ENCODE peak calls at places on chromosomes 2 and 18, in nine cellular contexts. One of them, this sample, is unnamed.

GRCh38 chr2:133674433-133675331 is 106.4 kb upstream of the NCKAP5 start:
- DNase-seq in sigmoid colon: peak
- DNase-seq in K562: no peak
- DNase-seq in HepG2: peak
- DNase-seq in transverse colon: peak
- DNase-seq in GM12878: no peak
- DNase-seq in stomach: peak
- DNase-seq in upper lobe of left lung: peak
- DNase-seq in SK-N-SH: no peak
- DNase-seq in this sample: peak

GRCh38 chr2:157839162-157839801 is 36.8 kb downstream of the ACVR1 start:
- DNase-seq in sigmoid colon: no peak
- DNase-seq in K562: peak
- DNase-seq in HepG2: peak
- DNase-seq in transverse colon: no peak
- DNase-seq in GM12878: no peak
- DNase-seq in stomach: no peak
- DNase-seq in upper lobe of left lung: no peak
- DNase-seq in SK-N-SH: peak
- DNase-seq in this sample: peak

GRCh38 chr2:109285244-109285651 is 156.2 kb downstream of the SH3RF3 start:
- DNase-seq in sigmoid colon: peak
- DNase-seq in K562: no peak
- DNase-seq in HepG2: no peak
- DNase-seq in transverse colon: no peak
- DNase-seq in GM12878: no peak
- DNase-seq in stomach: no peak
- DNase-seq in upper lobe of left lung: no peak
- DNase-seq in SK-N-SH: no peak
- DNase-seq in this sample: no peak

GRCh38 chr2:33616873-33617272 is 17.8 kb upstream of the FAM98A start:
- DNase-seq in sigmoid colon: no peak
- DNase-seq in K562: no peak
- DNase-seq in HepG2: no peak
- DNase-seq in transverse colon: no peak
- DNase-seq in GM12878: peak
- DNase-seq in stomach: no peak
- DNase-seq in upper lobe of left lung: no peak
- DNase-seq in SK-N-SH: no peak
- DNase-seq in this sample: no peak

GRCh38 chr2:231696004-231696367 is 12.3 kb upstream of the PTMA start:
- DNase-seq in sigmoid colon: peak
- DNase-seq in K562: no peak
- DNase-seq in HepG2: no peak
- DNase-seq in transverse colon: no peak
- DNase-seq in GM12878: no peak
- DNase-seq in stomach: no peak
- DNase-seq in upper lobe of left lung: no peak
- DNase-seq in SK-N-SH: no peak
- DNase-seq in this sample: no peak

GRCh38 chr2:108640731-108641130 is 78.6 kb upstream of the RANBP2 start:
- DNase-seq in sigmoid colon: no peak
- DNase-seq in K562: no peak
- DNase-seq in HepG2: no peak
- DNase-seq in transverse colon: no peak
- DNase-seq in GM12878: no peak
- DNase-seq in stomach: no peak
- DNase-seq in upper lobe of left lung: no peak
- DNase-seq in SK-N-SH: peak
- DNase-seq in this sample: no peak

GRCh38 chr18:75923169-75923568 is 495.7 kb upstream of the SMIM21 start:
- DNase-seq in sigmoid colon: peak
- DNase-seq in K562: no peak
- DNase-seq in HepG2: no peak
- DNase-seq in transverse colon: peak
- DNase-seq in GM12878: no peak
- DNase-seq in stomach: no peak
- DNase-seq in upper lobe of left lung: peak
- DNase-seq in SK-N-SH: no peak
- DNase-seq in this sample: no peak

GRCh38 chr18:79552696-79553095 is 126.9 kb upstream of the CTDP1 start:
- DNase-seq in sigmoid colon: no peak
- DNase-seq in K562: no peak
- DNase-seq in HepG2: no peak
- DNase-seq in transverse colon: no peak
- DNase-seq in GM12878: no peak
- DNase-seq in stomach: no peak
- DNase-seq in upper lobe of left lung: no peak
- DNase-seq in SK-N-SH: no peak
- DNase-seq in this sample: no peak

GRCh38 chr2:24497685-24498084 is 6.6 kb downstream of the NCOA1 start:
- DNase-seq in sigmoid colon: no peak
- DNase-seq in K562: no peak
- DNase-seq in HepG2: no peak
- DNase-seq in transverse colon: no peak
- DNase-seq in GM12878: no peak
- DNase-seq in stomach: no peak
- DNase-seq in upper lobe of left lung: no peak
- DNase-seq in SK-N-SH: no peak
- DNase-seq in this sample: no peak

GRCh38 chr2:191666241-191666640 is 11.7 kb upstream of the NABP1 start:
- DNase-seq in sigmoid colon: no peak
- DNase-seq in K562: no peak
- DNase-seq in HepG2: no peak
- DNase-seq in transverse colon: no peak
- DNase-seq in GM12878: no peak
- DNase-seq in stomach: no peak
- DNase-seq in upper lobe of left lung: no peak
- DNase-seq in SK-N-SH: no peak
- DNase-seq in this sample: no peak

GRCh38 chr2:232276084-232276738 is 102.3 kb upstream of the ALPP start:
- DNase-seq in sigmoid colon: peak
- DNase-seq in K562: no peak
- DNase-seq in HepG2: no peak
- DNase-seq in transverse colon: peak
- DNase-seq in GM12878: no peak
- DNase-seq in stomach: no peak
- DNase-seq in upper lobe of left lung: no peak
- DNase-seq in SK-N-SH: no peak
- DNase-seq in this sample: no peak

GRCh38 chr2:9252002-9252357 is 45.4 kb downstream of the ASAP2 start:
- DNase-seq in sigmoid colon: no peak
- DNase-seq in K562: peak
- DNase-seq in HepG2: no peak
- DNase-seq in transverse colon: no peak
- DNase-seq in GM12878: no peak
- DNase-seq in stomach: no peak
- DNase-seq in upper lobe of left lung: no peak
- DNase-seq in SK-N-SH: no peak
- DNase-seq in this sample: no peak

GRCh38 chr2:60426341-60426740 is 127.1 kb downstream of the BCL11A start:
- DNase-seq in sigmoid colon: no peak
- DNase-seq in K562: no peak
- DNase-seq in HepG2: no peak
- DNase-seq in transverse colon: no peak
- DNase-seq in GM12878: no peak
- DNase-seq in stomach: no peak
- DNase-seq in upper lobe of left lung: no peak
- DNase-seq in SK-N-SH: no peak
- DNase-seq in this sample: no peak

GRCh38 chr2:222013889-222014288 is 284.9 kb downstream of the PAX3 start:
- DNase-seq in sigmoid colon: no peak
- DNase-seq in K562: no peak
- DNase-seq in HepG2: no peak
- DNase-seq in transverse colon: no peak
- DNase-seq in GM12878: no peak
- DNase-seq in stomach: no peak
- DNase-seq in upper lobe of left lung: no peak
- DNase-seq in SK-N-SH: no peak
- DNase-seq in this sample: no peak

DNA sequence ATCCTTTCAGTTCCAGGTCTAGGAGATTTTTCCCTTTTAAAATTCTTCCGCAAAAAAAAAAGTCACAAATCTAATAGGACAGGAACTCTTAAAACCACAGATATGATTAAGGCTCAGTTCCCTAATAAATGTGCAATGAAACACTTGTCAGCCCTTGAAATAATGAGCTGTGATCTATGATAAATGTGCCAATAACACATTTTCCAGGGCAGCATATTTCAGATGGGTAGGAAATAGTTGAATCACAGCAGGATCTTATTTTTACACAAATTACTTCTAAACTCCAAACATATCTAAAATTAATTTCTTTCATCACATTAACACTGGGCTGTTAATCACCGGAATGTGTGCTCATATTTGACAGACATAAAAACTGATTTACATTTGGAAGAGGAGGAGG is 281.6 kb downstream of the PAX3 start:
- DNase-seq in sigmoid colon: no peak
- DNase-seq in K562: no peak
- DNase-seq in HepG2: no peak
- DNase-seq in transverse colon: no peak
- DNase-seq in GM12878: no peak
- DNase-seq in stomach: no peak
- DNase-seq in upper lobe of left lung: no peak
- DNase-seq in SK-N-SH: no peak
- DNase-seq in this sample: no peak
- TF ChIP-seq POLR2AphosphoS5 in sigmoid colon: no peak
- TF ChIP-seq POLR2AphosphoS5 in K562: no peak
- TF ChIP-seq POLR2AphosphoS5 in HepG2: no peak
- TF ChIP-seq POLR2AphosphoS5 in transverse colon: no peak
- TF ChIP-seq POLR2AphosphoS5 in GM12878: no peak
- TF ChIP-seq POLR2AphosphoS5 in stomach: no peak
- TF ChIP-seq POLR2AphosphoS5 in upper lobe of left lung: no peak
- TF ChIP-seq POLR2AphosphoS5 in SK-N-SH: no peak
- TF ChIP-seq POLR2AphosphoS5 in this sample: no peak

GRCh38 chr18:494602-494983 is 5.9 kb downstream of the COLEC12 start:
- DNase-seq in sigmoid colon: no peak
- DNase-seq in K562: no peak
- DNase-seq in HepG2: no peak
- DNase-seq in transverse colon: no peak
- DNase-seq in GM12878: no peak
- DNase-seq in stomach: no peak
- DNase-seq in upper lobe of left lung: no peak
- DNase-seq in SK-N-SH: no peak
- DNase-seq in this sample: no peak
- H3K27ac ChIP-seq in sigmoid colon: peak
- H3K27ac ChIP-seq in K562: no peak
- H3K27ac ChIP-seq in HepG2: no peak
- H3K27ac ChIP-seq in transverse colon: no peak
- H3K27ac ChIP-seq in GM12878: no peak
- H3K27ac ChIP-seq in stomach: no peak
- H3K27ac ChIP-seq in upper lobe of left lung: no peak
- H3K27ac ChIP-seq in SK-N-SH: no peak
- H3K27ac ChIP-seq in this sample: no peak

DNA sequence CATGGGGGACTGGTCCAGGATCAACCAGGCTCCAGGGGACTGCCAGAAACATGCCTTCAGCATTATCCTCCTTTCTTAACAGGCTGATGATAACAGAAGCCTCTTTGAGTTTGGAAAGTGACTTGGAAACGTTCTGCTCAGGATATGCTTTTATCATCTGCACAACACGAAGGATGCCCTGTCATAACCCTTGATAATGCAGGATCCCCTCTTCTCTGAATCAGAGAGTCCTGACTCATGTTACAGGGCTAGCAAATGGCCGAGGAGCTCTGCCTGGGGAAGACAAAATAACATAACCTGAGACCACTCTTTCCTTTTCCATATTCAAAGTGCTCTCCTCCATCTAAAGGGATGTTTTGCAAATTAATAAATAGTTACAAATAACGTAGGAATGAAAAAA is 6.7 kb downstream of the SCYGR3 start:
- DNase-seq in sigmoid colon: no peak
- DNase-seq in K562: peak
- DNase-seq in HepG2: no peak
- DNase-seq in transverse colon: no peak
- DNase-seq in GM12878: no peak
- DNase-seq in stomach: no peak
- DNase-seq in upper lobe of left lung: no peak
- DNase-seq in SK-N-SH: no peak
- DNase-seq in this sample: no peak
- TF ChIP-seq EP300 in sigmoid colon: no peak
- TF ChIP-seq EP300 in K562: no peak
- TF ChIP-seq EP300 in HepG2: no peak
- TF ChIP-seq EP300 in transverse colon: no peak
- TF ChIP-seq EP300 in GM12878: no peak
- TF ChIP-seq EP300 in stomach: no peak
- TF ChIP-seq EP300 in upper lobe of left lung: no peak
- TF ChIP-seq EP300 in SK-N-SH: no peak
- TF ChIP-seq EP300 in this sample: no peak

DNA sequence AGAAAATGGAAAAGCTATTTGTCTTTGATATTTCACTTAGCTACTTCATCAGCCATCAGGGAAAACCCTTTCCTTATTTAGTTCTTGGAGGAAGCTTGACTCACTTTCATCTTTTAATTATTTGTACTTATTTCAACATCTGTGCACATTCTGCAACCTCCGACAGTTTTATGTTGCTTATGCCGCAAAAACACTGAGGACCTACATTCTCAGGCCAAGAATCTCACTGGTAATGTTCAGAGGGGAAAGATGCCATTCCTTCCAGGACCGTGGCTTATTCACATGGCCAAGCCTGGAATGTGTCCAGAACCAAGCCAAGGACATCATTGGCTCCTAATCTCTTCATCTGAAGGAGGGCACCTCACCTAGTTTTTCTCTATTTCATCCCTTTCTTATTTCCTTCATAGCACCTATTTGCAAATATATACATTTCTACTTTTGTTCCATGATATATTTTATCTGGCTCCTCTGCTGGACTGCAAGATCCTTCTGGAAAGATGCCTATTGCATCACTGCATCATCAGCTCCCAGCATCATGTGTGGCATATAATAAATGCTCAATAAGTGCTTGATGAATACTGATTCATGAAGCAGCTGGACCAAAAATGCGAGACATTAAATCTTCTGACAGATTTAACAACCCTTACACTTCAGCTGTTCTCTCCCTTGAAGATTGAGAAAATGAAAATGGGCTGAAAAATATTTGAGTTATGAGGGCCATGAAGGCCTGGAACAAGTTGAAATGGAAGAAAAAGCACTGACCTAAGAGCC is 377.1 kb downstream of the TNS1 start:
- DNase-seq in sigmoid colon: no peak
- DNase-seq in K562: no peak
- DNase-seq in HepG2: no peak
- DNase-seq in transverse colon: no peak
- DNase-seq in GM12878: no peak
- DNase-seq in stomach: no peak
- DNase-seq in upper lobe of left lung: no peak
- DNase-seq in SK-N-SH: no peak
- DNase-seq in this sample: no peak
- TF ChIP-seq POLR2AphosphoS5 in sigmoid colon: peak
- TF ChIP-seq POLR2AphosphoS5 in K562: no peak
- TF ChIP-seq POLR2AphosphoS5 in HepG2: no peak
- TF ChIP-seq POLR2AphosphoS5 in transverse colon: peak
- TF ChIP-seq POLR2AphosphoS5 in GM12878: no peak
- TF ChIP-seq POLR2AphosphoS5 in stomach: peak
- TF ChIP-seq POLR2AphosphoS5 in upper lobe of left lung: no peak
- TF ChIP-seq POLR2AphosphoS5 in SK-N-SH: no peak
- TF ChIP-seq POLR2AphosphoS5 in this sample: peak

DNA sequence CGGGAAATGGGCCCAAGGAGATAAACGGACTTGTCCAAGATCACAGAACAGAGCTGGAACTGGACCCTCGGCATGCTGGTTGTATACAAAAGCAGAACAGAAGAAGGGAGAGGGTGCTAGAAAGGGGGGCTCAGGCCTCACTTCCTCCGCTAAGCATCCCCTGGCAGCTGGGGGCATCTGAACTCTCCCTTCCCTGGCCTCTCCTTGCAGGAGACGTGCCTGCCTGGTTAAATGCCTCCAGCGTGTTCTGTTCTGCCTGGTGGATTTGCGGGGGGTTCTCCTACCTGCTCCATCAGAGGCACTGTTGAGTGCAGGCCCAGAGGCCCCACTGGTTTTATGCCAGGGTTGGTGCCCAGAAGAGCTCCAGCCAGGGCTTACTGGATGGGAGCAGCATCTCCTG is 124.7 kb downstream of the ZFP36L2 start:
- DNase-seq in sigmoid colon: peak
- DNase-seq in K562: no peak
- DNase-seq in HepG2: no peak
- DNase-seq in transverse colon: no peak
- DNase-seq in GM12878: no peak
- DNase-seq in stomach: no peak
- DNase-seq in upper lobe of left lung: no peak
- DNase-seq in SK-N-SH: no peak
- DNase-seq in this sample: no peak
- H3K27ac ChIP-seq in sigmoid colon: peak
- H3K27ac ChIP-seq in K562: no peak
- H3K27ac ChIP-seq in HepG2: no peak
- H3K27ac ChIP-seq in transverse colon: peak
- H3K27ac ChIP-seq in GM12878: no peak
- H3K27ac ChIP-seq in stomach: no peak
- H3K27ac ChIP-seq in upper lobe of left lung: peak
- H3K27ac ChIP-seq in SK-N-SH: no peak
- H3K27ac ChIP-seq in this sample: peak